ENCODE peak calls at places on chromosomes 12 and 14, in seven cellular contexts. T is GM10248; J is COLO829; F is stimulated activated CD4-positive, alpha-beta T cell treated with anti-CD3 and anti-CD28 coated beads, Interleukin-12 subunit alpha, Interleukin-12 subunit beta, amount 100 ng/mL, for 4 hours; P is natural killer cell treated with Interleukin-12 subunit alpha and Interleukin-12 subunit beta and Interleukin-15 and Interleukin-18, amount 100 ng/mL, for 72 hours; S is AG20443; U is GM04504. Q is an unnamed sample.
A peak's percentile ranks its signal among the peaks of the same experiment; 100 is the strongest.

GRCh38 chr12:52216807-52217206 is 16.2 kb upstream of the KRT7 start:
- DNase-seq in P (no peak), F (no peak), U (no peak), J (no peak), T (no peak), S (no peak), Q (no peak)

GRCh38 chr12:116601933-116602809 is 43.0 kb downstream of the MAP1LC3B2 start:
- DNase-seq in S (no peak), T (no peak), F (no peak), J (no peak), P (no peak), U (no peak), Q (no peak)

GRCh38 chr12:122318607-122319311 is 52.5 kb upstream of the VPS33A start:
- DNase-seq in U (peak; percentile 95), T (no peak), F (no peak), S (peak; percentile 89), J (peak; percentile 4), P (no peak), Q (peak; percentile 63)

GRCh38 chr12:71693126-71693525 is 7.2 kb downstream of the TMEM19 start:
- DNase-seq in S (no peak), F (no peak), P (no peak), T (no peak), J (no peak), U (no peak), Q (no peak)

GRCh38 chr14:101716956-101717662 is 44.4 kb upstream of the PPP2R5C start:
- DNase-seq in U (no peak), J (no peak), S (no peak), F (no peak), T (no peak), P (no peak), Q (no peak)

GRCh38 chr12:122917508-122918227 is 21.7 kb upstream of the VPS37B start:
- DNase-seq in T (no peak), S (peak; percentile 68), U (peak; percentile 73), J (peak; percentile 91), F (no peak), P (no peak), Q (no peak)

GRCh38 chr12:52628111-52628507 is 9.8 kb upstream of the KRT73 start:
- DNase-seq in P (no peak), U (no peak), S (no peak), F (no peak), J (no peak), T (no peak), Q (no peak)

GRCh38 chr14:57487771-57488170 is 5.9 kb downstream of the CCDC198 start:
- DNase-seq in J (no peak), F (no peak), U (no peak), S (peak; percentile 35), T (no peak), P (no peak), Q (peak; percentile 31)

GRCh38 chr12:124435806-124436345 is 131.5 kb downstream of the NCOR2 start:
- DNase-seq in P (no peak), T (no peak), S (no peak), J (no peak), F (no peak), U (no peak), Q (no peak)

GRCh38 chr14:95585971-95586620 is 51.2 kb downstream of the GLRX5 start:
- DNase-seq in F (no peak), J (no peak), S (no peak), T (no peak), P (no peak), U (no peak), Q (no peak)

GRCh38 chr12:49092086-49092815 is 2.4 kb downstream of the DHH start:
- DNase-seq in J (peak; percentile 94), T (peak; percentile 83), S (peak; percentile 73), U (no peak), P (no peak), F (peak; percentile 64), Q (no peak)

GRCh38 chr12:32548691-32549412 is 130.2 kb upstream of the DNM1L start:
- DNase-seq in U (no peak), T (no peak), J (no peak), S (peak; percentile 80), F (no peak), P (no peak), Q (no peak)

GRCh38 chr12:54629925-54630324 is 4.8 kb downstream of the LACRT start:
- DNase-seq in J (no peak), P (no peak), F (no peak), S (no peak), U (no peak), T (no peak), Q (no peak)

GRCh38 chr12:52600941-52601481 is at the start of gene KRT72:
- DNase-seq in T (no peak), P (no peak), J (no peak), U (no peak), S (no peak), F (no peak), Q (no peak)

GRCh38 chr12:95790912-95791849 is 617 bp upstream of the NTN4 start:
- DNase-seq in P (no peak), U (no peak), J (no peak), F (peak; percentile 8), S (peak; percentile 29), T (peak; percentile 24), Q (no peak)

GRCh38 chr14:76962303-76962660 is 66.2 kb downstream of the IRF2BPL start:
- DNase-seq in U (no peak), T (no peak), F (no peak), S (no peak), J (no peak), P (no peak), Q (no peak)

GRCh38 chr14:50521912-50522341 is 10.4 kb downstream of the MAP4K5 start:
- DNase-seq in P (no peak), U (no peak), J (no peak), F (no peak), T (peak; percentile 45), S (no peak), Q (no peak)

GRCh38 chr14:64563696-64564095 is 13.9 kb downstream of the PPP1R36 start:
- DNase-seq in P (no peak), U (no peak), J (no peak), S (no peak), T (no peak), F (no peak), Q (no peak)

GRCh38 chr14:71320734-71321555 is 413.7 kb downstream of the PCNX1 start:
- DNase-seq in F (peak; percentile 56), T (peak; percentile 68), S (peak; percentile 85), U (peak; percentile 52), P (peak; percentile 84), J (no peak), Q (no peak)

GRCh38 chr12:54054442-54055332 is 1.1 kb downstream of the HOXC4 start:
- DNase-seq in U (no peak), J (no peak), P (no peak), F (no peak), S (no peak), T (no peak), Q (no peak)

GRCh38 chr14:90605430-90605829 is 208.6 kb downstream of the CALM1 start:
- DNase-seq in U (no peak), P (no peak), S (no peak), J (no peak), F (no peak), T (no peak), Q (no peak)

GRCh38 chr12:71755146-71755892 is 656 bp downstream of the RAB21 start:
- DNase-seq in S (peak; percentile 53), J (no peak), P (peak; percentile 87), T (peak; percentile 71), U (peak; percentile 24), F (peak; percentile 53), Q (peak; percentile 23)